ENCODE peak calls at places on chromosomes 11 and 22, in seven cellular contexts. M is A549, B is endothelial cell of umbilical vein, F is kidney, Z is thoracic aorta, Q is fibroblast of mammary gland, O is lower lobe of right lung. W is an unnamed sample.

GRCh38 chr11:125950696-125951645 is 5.1 kb downstream of the VSIG10L2 start:
- DNase-seq in M (no peak), O (no peak), Z (no peak), B (no peak), F (no peak), Q (peak; percentile 85), W (no peak)

GRCh38 chr11:23112987-23113886 is 253.0 kb upstream of the CCDC179 start:
- DNase-seq in F (no peak), B (peak; percentile 73), O (no peak), M (peak; percentile 12), Q (peak; percentile 48), Z (no peak), W (peak; percentile 66)

GRCh38 chr11:61833478-61833877 is 5.4 kb downstream of the FADS2 start:
- DNase-seq in F (peak; percentile 65), Z (no peak), M (no peak), O (no peak), Q (no peak), B (no peak), W (no peak)

GRCh38 chr22:28141614-28142013 is 222.6 kb upstream of the PITPNB start:
- DNase-seq in Z (no peak), O (no peak), B (no peak), F (no peak), Q (peak; percentile 83), M (no peak), W (peak; percentile 80)

GRCh38 chr11:32071811-32072210 is 19.1 kb upstream of the RCN1 start:
- DNase-seq in Z (no peak), Q (peak; percentile 56), M (peak; percentile 40), B (peak; percentile 44), F (no peak), O (no peak), W (peak; percentile 52)

GRCh38 chr11:111370902-111371578 is 8.0 kb downstream of the POU2AF1 start:
- DNase-seq in Q (no peak), M (no peak), Z (no peak), F (no peak), B (no peak), O (no peak), W (no peak)

GRCh38 chr11:10350341-10350740 is 45.5 kb downstream of the ADM start:
- DNase-seq in F (no peak), B (no peak), Z (no peak), Q (peak; percentile 78), M (no peak), O (no peak), W (peak; percentile 89)

GRCh38 chr11:11931461-11932055 is 76.9 kb downstream of the DKK3 start:
- DNase-seq in F (no peak), B (peak; percentile 79), Z (no peak), O (no peak), Q (peak; percentile 81), M (peak; percentile 26), W (peak; percentile 83)

GRCh38 chr11:14148653-14149273 is 186.2 kb downstream of the SPON1 start:
- DNase-seq in Z (no peak), Q (peak; percentile 59), M (peak; percentile 10), O (no peak), B (peak; percentile 36), F (no peak), W (no peak)

GRCh38 chr22:24333301-24333700 is 62.7 kb downstream of the SPECC1L start:
- DNase-seq in M (no peak), F (no peak), Q (peak; percentile 89), Z (no peak), B (no peak), O (no peak), W (peak; percentile 85)

GRCh38 chr11:9203715-9204311 is 61.3 kb downstream of the DENND5A start:
- DNase-seq in Z (no peak), F (no peak), B (peak; percentile 17), M (no peak), Q (no peak), O (no peak), W (no peak)

GRCh38 chr22:37774728-37775127 is 33.0 kb upstream of the GCAT start:
- DNase-seq in F (no peak), B (no peak), Q (no peak), M (no peak), O (no peak), Z (no peak), W (no peak)

GRCh38 chr11:107040447-107041444 is 22.5 kb upstream of the GUCY1A2 start:
- DNase-seq in B (no peak), F (no peak), M (no peak), O (no peak), Z (no peak), Q (peak; percentile 91), W (peak; percentile 12)

GRCh38 chr11:70089631-70090030 is 11.5 kb downstream of the ANO1 start:
- DNase-seq in O (no peak), B (no peak), Q (no peak), Z (no peak), M (no peak), F (no peak), W (no peak)

GRCh38 chr11:34651551-34651950 is 30.7 kb downstream of the EHF start:
- DNase-seq in Q (no peak), B (peak; percentile 16), O (no peak), M (no peak), Z (no peak), F (no peak), W (no peak)

GRCh38 chr11:12285811-12286222 is 91.6 kb upstream of the PARVA start:
- DNase-seq in Z (no peak), O (no peak), F (no peak), Q (no peak), M (no peak), B (peak; percentile 50), W (no peak)

GRCh38 chr11:60396790-60397189 is 531 bp downstream of the MS4A14 start:
- DNase-seq in Z (no peak), F (no peak), Q (no peak), M (no peak), B (no peak), O (no peak), W (no peak)

GRCh38 chr11:118003021-118003423 is 16.8 kb downstream of the IL10RA start:
- DNase-seq in B (no peak), F (no peak), Q (no peak), M (no peak), O (no peak), Z (no peak), W (no peak)

GRCh38 chr11:98062714-98063113 is 958.0 kb upstream of the CNTN5 start:
- DNase-seq in Q (no peak), Z (no peak), M (no peak), F (no peak), B (no peak), O (no peak), W (no peak)

GRCh38 chr11:8631395-8632110 is 37.5 kb upstream of the STK33 start:
- DNase-seq in Z (no peak), O (no peak), Q (peak; percentile 92), F (no peak), B (no peak), M (no peak), W (peak; percentile 92)

GRCh38 chr11:90556612-90557011 is 333.8 kb upstream of the CHORDC1 start:
- DNase-seq in Z (no peak), B (no peak), F (no peak), M (no peak), Q (no peak), O (no peak), W (no peak)
- TF ChIP-seq CTCF in Z (no peak), B (no peak), F (no peak), M (no peak), Q (no peak), O (no peak), W (no peak)

DNA sequence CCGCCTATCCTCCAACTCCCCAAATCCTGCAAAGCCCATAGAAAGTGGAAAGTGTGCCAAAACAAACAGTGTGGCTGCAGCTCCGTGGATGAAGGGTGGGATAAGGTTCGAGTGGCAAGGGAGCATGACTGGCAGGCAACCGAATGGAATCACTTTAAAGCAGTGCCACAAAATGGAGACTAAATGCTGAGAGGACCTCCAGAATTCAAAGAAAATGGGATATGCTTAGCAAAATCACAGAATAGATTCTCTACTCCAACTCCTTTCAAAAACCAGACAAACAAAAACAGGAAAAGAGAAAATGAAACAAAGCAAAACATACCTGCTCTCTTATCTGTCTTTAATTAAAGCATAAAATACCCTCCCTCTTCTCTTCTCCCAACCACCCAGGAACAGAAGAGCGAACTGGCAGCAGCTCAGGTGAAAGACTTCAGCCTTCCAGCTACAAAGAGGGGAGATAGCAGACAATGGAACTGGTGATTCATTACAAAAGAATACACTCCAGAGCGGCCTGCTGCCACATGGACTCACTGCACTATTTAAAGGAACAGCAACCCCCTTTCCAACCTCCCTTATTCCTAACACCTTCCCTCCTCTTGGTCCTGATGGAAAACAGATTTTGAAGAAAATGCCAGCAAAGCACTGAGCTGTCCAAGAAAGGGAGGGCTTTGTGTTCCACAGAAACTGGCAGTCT is 118.5 kb downstream of the APOL5 start:
- DNase-seq in B (peak; percentile 83), F (no peak), Q (peak; percentile 96), M (peak; percentile 68), O (no peak), Z (no peak), W (peak; percentile 92)
- H3K4me3 ChIP-seq in B (peak overlapping the region; percentile 9), F (peak overlapping the region; percentile 47), Q (peak overlapping the region; percentile 86), M (peak overlapping the region; percentile 52), O (peak overlapping the region; percentile 46), Z (peak overlapping the region; percentile 65), W (peak overlapping the region; percentile 73)

DNA sequence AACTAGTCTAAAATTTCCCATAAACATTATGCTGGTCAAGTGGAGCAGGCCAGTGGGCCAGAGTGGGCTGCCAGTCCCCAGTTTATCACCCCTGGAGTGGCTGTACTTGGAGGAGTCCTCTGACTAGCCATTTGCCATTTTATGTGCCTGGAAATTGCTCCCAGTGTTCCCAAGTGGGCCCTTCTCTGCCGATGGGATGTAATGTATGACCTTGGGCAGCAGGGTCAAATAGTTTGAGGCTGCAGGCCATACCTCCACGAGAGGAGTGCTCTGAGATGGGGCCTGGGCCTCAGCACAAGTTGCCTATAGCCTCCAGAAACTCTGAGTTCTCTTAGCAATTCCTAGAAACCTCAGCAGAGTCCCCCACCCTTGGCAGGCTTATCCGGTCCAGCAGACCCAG is 17.7 kb upstream of the PATZ1 start:
- DNase-seq in Q (no peak), Z (no peak), F (peak; percentile 17), O (no peak), M (no peak), B (no peak), W (no peak)
- TF ChIP-seq CTCF in Q (no peak), Z (no peak), F (no peak), O (no peak), M (no peak), B (no peak), W (no peak)

GRCh38 chr11:119431523-119431922 is 8.6 kb upstream of the THY1 start:
- DNase-seq in Q (no peak), F (no peak), M (no peak), Z (no peak), O (no peak), B (no peak), W (no peak)
- H3K4me3 ChIP-seq in Q (no peak overlapping the region), F (no peak overlapping the region), M (no peak overlapping the region), Z (no peak overlapping the region), O (no peak overlapping the region), B (no peak overlapping the region), W (no peak overlapping the region)

GRCh38 chr11:72684236-72684912 is 10.2 kb upstream of the PDE2A start:
- DNase-seq in M (peak; percentile 97), Q (peak; percentile 69), Z (peak; percentile 21), F (peak; percentile 84), B (peak; percentile 50), O (peak; percentile 68), W (peak; percentile 59)
- TF ChIP-seq CTCF in M (peak; percentile 59), Q (peak; percentile 73), Z (peak; percentile 57), F (peak; percentile 43), B (peak; percentile 77), O (peak; percentile 62), W (peak; percentile 78)

GRCh38 chr11:1948389-1948788 is 1.3 kb downstream of the MRPL23 start:
- DNase-seq in F (no peak), B (no peak), Q (no peak), Z (no peak), M (no peak), O (peak; percentile 56), W (no peak)
- H3K4me3 ChIP-seq in F (no peak overlapping the region), B (no peak overlapping the region), Q (no peak overlapping the region), Z (no peak overlapping the region), M (no peak overlapping the region), O (no peak overlapping the region), W (no peak overlapping the region)

GRCh38 chr11:17063171-17064002 is 14.1 kb downstream of the RPS13 start:
- DNase-seq in B (peak; percentile 46), M (peak; percentile 54), Q (peak; percentile 50), O (peak; percentile 78), Z (no peak), F (no peak), W (peak; percentile 74)
- TF ChIP-seq CTCF in B (peak; percentile 85), M (peak; percentile 89), Q (peak; percentile 86), O (peak; percentile 77), Z (peak; percentile 54), F (peak; percentile 70), W (peak; percentile 82)

W was measured in foreskin fibroblast.